ENCODE peak calls at places on chromosomes 16 and 17, in five cellular contexts. T is GM23338; E is T-helper 1 cell; A is NCI-H460; U is stimulated activated CD4-positive, alpha-beta T cell treated with anti-CD3 and anti-CD28 coated beads, Interleukin-4, amount 100 ng/mL, for 24 hours. N is an unnamed sample.

GRCh38 chr16:83723244-83723643 is 84.5 kb upstream of the HSBP1 start:
- DNase-seq in E (no peak), U (no peak), T (no peak), A (no peak), N (no peak)

GRCh38 chr17:16872836-16873653 is 98.9 kb downstream of the TNFRSF13B start:
- DNase-seq in T (peak; percentile 79), E (no peak), A (peak; percentile 31), U (peak; percentile 30), N (peak; percentile 72)

GRCh38 chr16:35569413-35569812 is 2110.0 kb downstream of the TP53TG3F start:
- DNase-seq in T (no peak), E (no peak), A (no peak), U (no peak), N (no peak)

GRCh38 chr17:40452074-40452787 is 9.0 kb downstream of the IGFBP4 start:
- DNase-seq in E (no peak), U (peak; percentile 14), A (no peak), T (no peak), N (no peak)

GRCh38 chr16:69132424-69133252 is at the start of the genes CHTF8 and UTP4:
- DNase-seq in E (peak; percentile 77), A (peak; percentile 71), U (peak; percentile 88), T (peak; percentile 88), N (peak; percentile 96)

GRCh38 chr17:78890111-78890897 is 12.7 kb downstream of the CEP295NL start:
- DNase-seq in U (peak; percentile 47), A (no peak), T (no peak), E (no peak), N (peak; percentile 77)

GRCh38 chr16:10907757-10908045 is 30.7 kb downstream of the CIITA start:
- DNase-seq in E (no peak), U (no peak), T (no peak), A (no peak), N (no peak)

GRCh38 chr16:3067929-3068288 is 2.5 kb downstream of the IL32 start:
- DNase-seq in T (no peak), E (no peak), U (no peak), A (no peak), N (no peak)

GRCh38 chr16:1650131-1650530 is 27.9 kb upstream of the JPT2 start:
- DNase-seq in T (no peak), A (no peak), E (no peak), U (no peak), N (no peak)

GRCh38 chr17:80652751-80653330 is 108.2 kb downstream of the RPTOR start:
- DNase-seq in T (no peak), E (no peak), A (no peak), U (no peak), N (no peak)

GRCh38 chr16:14415291-14415690 is 214.8 kb downstream of the PARN start:
- DNase-seq in A (no peak), T (no peak), U (no peak), E (no peak), N (no peak)

GRCh38 chr16:18811925-18812324 is 10.6 kb upstream of the ARL6IP1 start:
- DNase-seq in U (no peak), A (no peak), T (no peak), E (no peak), N (no peak)

GRCh38 chr17:44778656-44779210 is 19.9 kb downstream of the ADAM11 start:
- DNase-seq in T (no peak), U (no peak), E (no peak), A (no peak), N (no peak)

GRCh38 chr16:9820481-9821246 is 361.6 kb downstream of the GRIN2A start:
- DNase-seq in E (no peak), U (no peak), T (peak; percentile 95), A (no peak), N (no peak)

GRCh38 chr17:80619535-80620235 is 75.0 kb downstream of the RPTOR start:
- DNase-seq in E (no peak), T (no peak), U (no peak), A (no peak), N (no peak)

GRCh38 chr17:66829386-66829864 is 5.5 kb upstream of the CACNG5 start:
- DNase-seq in U (no peak), E (no peak), A (peak; percentile 41), T (peak; percentile 92), N (no peak)

GRCh38 chr16:181668-182021 is 1.4 kb downstream of the HBQ1 start:
- DNase-seq in T (no peak), E (no peak), U (no peak), A (no peak), N (no peak)

GRCh38 chr17:79793924-79794304 is 3.0 kb downstream of the CBX8 start:
- DNase-seq in A (no peak), U (no peak), T (peak; percentile 85), E (no peak), N (no peak)

GRCh38 chr16:11211977-11212818 is 43.8 kb downstream of the SOCS1 start:
- DNase-seq in A (no peak), U (no peak), E (no peak), T (no peak), N (no peak)

GRCh38 chr17:81460856-81461460 is 51.6 kb downstream of the ACTG1 start:
- DNase-seq in T (no peak), E (no peak), U (no peak), A (no peak), N (no peak)

GRCh38 chr17:66177048-66177447 is 14.9 kb downstream of the CEP112 start:
- DNase-seq in T (no peak), U (no peak), A (no peak), E (no peak), N (no peak)

GRCh38 chr17:16929281-16929680 is 42.6 kb downstream of the TNFRSF13B start:
- DNase-seq in E (no peak), T (no peak), A (no peak), U (no peak), N (peak; percentile 36)

N was measured in activated effector memory CD4-positive, alpha-beta T cell treated with anti-CD3 and anti-CD28 coated beads, Interleukin-2, amount 50 U/mL, for 16 hours.